ENCODE peak calls at places on chromosome 13, in five cellular contexts. K is activated effector memory CD4-positive, alpha-beta T cell treated with anti-CD3 and anti-CD28 coated beads, Interleukin-2, amount 50 U/mL, for 16 hours; E is frontal cortex; Q is GM23248; O is stimulated activated CD4-positive, alpha-beta T cell treated with anti-CD3 and anti-CD28 coated beads, Interleukin-4, amount 100 ng/mL, for 1 hour. A is an unnamed sample.

GRCh38 chr13:113976711-113977684 is 3.1 kb upstream of the C13orf46 start:
- DNase-seq in K (no peak), E (no peak), Q (peak; percentile 85), O (no peak), A (no peak)

GRCh38 chr13:29924482-29924884 is 74.1 kb upstream of the UBL3 start:
- DNase-seq in K (no peak), E (no peak), Q (peak; percentile 89), O (no peak), A (no peak)

GRCh38 chr13:51618626-51619025 is 34.4 kb downstream of the WDFY2 start:
- DNase-seq in K (no peak), E (no peak), Q (no peak), O (no peak), A (no peak)

GRCh38 chr13:59531571-59532091 is 632.1 kb downstream of the DIAPH3 start:
- DNase-seq in K (no peak), E (peak; percentile 26), Q (peak; percentile 67), O (no peak), A (no peak)

GRCh38 chr13:26601669-26602068 is 44.2 kb downstream of the WASF3 start:
- DNase-seq in K (no peak), E (no peak), Q (peak; percentile 69), O (no peak), A (peak; percentile 59)

GRCh38 chr13:113650731-113651148 is 7.3 kb downstream of the ATP4B start:
- DNase-seq in K (no peak), E (no peak), Q (no peak), O (no peak), A (no peak)

GRCh38 chr13:37168922-37169321 is 63.5 kb upstream of the CSNK1A1L start:
- DNase-seq in K (no peak), E (no peak), Q (no peak), O (no peak), A (no peak)

GRCh38 chr13:77674802-77675201 is 22.7 kb upstream of the SLAIN1 start:
- DNase-seq in K (no peak), E (no peak), Q (no peak), O (no peak), A (no peak)

GRCh38 chr13:106534844-106535551 is 464 bp downstream of the EFNB2 start:
- DNase-seq in K (peak; percentile 70), E (peak; percentile 25), Q (peak; percentile 24), O (peak; percentile 15), A (peak; percentile 13)

GRCh38 chr13:46113596-46113995 is 8.8 kb upstream of the CPB2 start:
- DNase-seq in K (no peak), E (no peak), Q (peak; percentile 3), O (no peak), A (no peak)